ENCODE peak calls at places on chromosomes 4 and X, in seven cellular contexts. L is glomerular endothelial cell; F is activated naive CD4-positive, alpha-beta T cell treated with Interleukin-2 at 50 U/mL for 16 hours; K is glutamatergic neuron; T is EL; S is occipital lobe; Z is RPMI7951. D is an unnamed sample.

GRCh38 chrX:38654302-38654701 is 93.0 kb downstream of the TSPAN7 start:
- DNase-seq in L (peak; percentile 7), F (no peak), K (no peak), T (peak; percentile 1), S (no peak), Z (peak; percentile 19), D (no peak)

GRCh38 chr4:140238353-140239041 is 84.5 kb upstream of the MAML3 start:
- DNase-seq in L (no peak), F (no peak), K (peak; percentile 74), T (peak; percentile 70), S (no peak), Z (peak; percentile 91), D (peak; percentile 89)

GRCh38 chr4:56757270-56757746 is 64.2 kb downstream of the SPINK2 start:
- DNase-seq in L (no peak), F (peak; percentile 31), K (peak; percentile 18), T (peak; percentile 79), S (no peak), Z (peak; percentile 67), D (no peak)

GRCh38 chr4:48244665-48245064 is 25.0 kb downstream of the TEC start:
- DNase-seq in L (no peak), F (no peak), K (no peak), T (no peak), S (no peak), Z (no peak), D (no peak)

GRCh38 chr4:28788929-28789490 is 1928.4 kb downstream of the STIM2 start:
- DNase-seq in L (no peak), F (no peak), K (no peak), T (no peak), S (no peak), Z (peak; percentile 37), D (no peak)

GRCh38 chr4:132180020-132180427 is 969.1 kb upstream of the PCDH10 start:
- DNase-seq in L (no peak), F (no peak), K (no peak), T (peak; percentile 34), S (no peak), Z (no peak), D (no peak)

GRCh38 chr4:69322055-69322454 is 41.8 kb downstream of the UGT2B28 start:
- DNase-seq in L (no peak), F (no peak), K (no peak), T (no peak), S (no peak), Z (no peak), D (no peak)

GRCh38 chrX:118734909-118735308 is 7.5 kb downstream of the IL13RA1 start:
- DNase-seq in L (no peak), F (no peak), K (no peak), T (no peak), S (no peak), Z (no peak), D (no peak)

GRCh38 chrX:115460565-115460888 is 100.4 kb upstream of the PLS3 start:
- DNase-seq in L (peak; percentile 44), F (no peak), K (no peak), T (no peak), S (no peak), Z (no peak), D (no peak)

GRCh38 chr4:10024303-10024702 is 3.0 kb upstream of the SLC2A9 start:
- DNase-seq in L (no peak), F (no peak), K (no peak), T (no peak), S (no peak), Z (no peak), D (no peak)

GRCh38 chrX:75229774-75230173 is 44.1 kb upstream of the UPRT start:
- DNase-seq in L (no peak), F (no peak), K (no peak), T (no peak), S (no peak), Z (no peak), D (no peak)

GRCh38 chr4:148076964-148077363 is 345.1 kb downstream of the ARHGAP10 start:
- DNase-seq in L (no peak), F (no peak), K (no peak), T (peak; percentile 17), S (no peak), Z (peak; percentile 22), D (no peak)